ENCODE peak calls at places on chromosome 6, in seven cellular contexts. One of them, this sample, is unnamed.

GRCh38 chr6:149423946-149424440 is 23.9 kb downstream of the SUMO4 start:
- DNase-seq in ovary: no peak
- DNase-seq in heart right ventricle: no peak
- DNase-seq in OCI-LY7: no peak
- DNase-seq in osteoblast: no peak
- DNase-seq in neural crest cell: no peak
- DNase-seq in astrocyte of the spinal cord: no peak
- DNase-seq in this sample: no peak

GRCh38 chr6:152050451-152051195 is 243.1 kb downstream of the ESR1 start:
- DNase-seq in astrocyte of the spinal cord: no peak
- DNase-seq in heart right ventricle: no peak
- DNase-seq in OCI-LY7: no peak
- DNase-seq in osteoblast: no peak
- DNase-seq in ovary: no peak
- DNase-seq in neural crest cell: no peak
- DNase-seq in this sample: no peak

GRCh38 chr6:89951574-89952360 is 57.5 kb downstream of the GJA10 start:
- DNase-seq in astrocyte of the spinal cord: peak
- DNase-seq in neural crest cell: no peak
- DNase-seq in heart right ventricle: no peak
- DNase-seq in ovary: peak
- DNase-seq in OCI-LY7: no peak
- DNase-seq in osteoblast: no peak
- DNase-seq in this sample: no peak

GRCh38 chr6:53100561-53100960 is 35.4 kb downstream of the FBXO9 start:
- DNase-seq in osteoblast: no peak
- DNase-seq in ovary: no peak
- DNase-seq in neural crest cell: no peak
- DNase-seq in OCI-LY7: no peak
- DNase-seq in heart right ventricle: no peak
- DNase-seq in astrocyte of the spinal cord: no peak
- DNase-seq in this sample: no peak

GRCh38 chr6:108921547-108922331 is 73.5 kb downstream of the ARMC2 start:
- DNase-seq in OCI-LY7: no peak
- DNase-seq in heart right ventricle: no peak
- DNase-seq in osteoblast: peak
- DNase-seq in astrocyte of the spinal cord: peak
- DNase-seq in neural crest cell: no peak
- DNase-seq in ovary: peak
- DNase-seq in this sample: peak

GRCh38 chr6:44250718-44251123 is 3.8 kb downstream of the HSP90AB1 start:
- DNase-seq in OCI-LY7: no peak
- DNase-seq in neural crest cell: no peak
- DNase-seq in astrocyte of the spinal cord: no peak
- DNase-seq in ovary: no peak
- DNase-seq in osteoblast: peak
- DNase-seq in heart right ventricle: no peak
- DNase-seq in this sample: no peak

GRCh38 chr6:111997863-111998191 is 56.1 kb upstream of the CCN6 start:
- DNase-seq in ovary: no peak
- DNase-seq in OCI-LY7: no peak
- DNase-seq in astrocyte of the spinal cord: no peak
- DNase-seq in osteoblast: no peak
- DNase-seq in neural crest cell: no peak
- DNase-seq in heart right ventricle: peak
- DNase-seq in this sample: no peak

GRCh38 chr6:108944058-108944457 is 95.8 kb downstream of the ARMC2 start:
- DNase-seq in OCI-LY7: peak
- DNase-seq in astrocyte of the spinal cord: peak
- DNase-seq in ovary: no peak
- DNase-seq in osteoblast: no peak
- DNase-seq in heart right ventricle: no peak
- DNase-seq in neural crest cell: no peak
- DNase-seq in this sample: no peak

GRCh38 chr6:125791151-125791819 is 525 bp downstream of the NCOA7 start:
- DNase-seq in astrocyte of the spinal cord: peak
- DNase-seq in heart right ventricle: peak
- DNase-seq in osteoblast: no peak
- DNase-seq in OCI-LY7: peak
- DNase-seq in neural crest cell: no peak
- DNase-seq in ovary: peak
- DNase-seq in this sample: no peak

GRCh38 chr6:109451376-109451775 is 4.2 kb downstream of the MICAL1 start:
- DNase-seq in heart right ventricle: no peak
- DNase-seq in astrocyte of the spinal cord: no peak
- DNase-seq in ovary: no peak
- DNase-seq in neural crest cell: no peak
- DNase-seq in osteoblast: peak
- DNase-seq in OCI-LY7: no peak
- DNase-seq in this sample: no peak

GRCh38 chr6:52904562-52905279 is 4.8 kb downstream of the GSTA3 start:
- DNase-seq in heart right ventricle: no peak
- DNase-seq in ovary: no peak
- DNase-seq in OCI-LY7: peak
- DNase-seq in neural crest cell: no peak
- DNase-seq in astrocyte of the spinal cord: no peak
- DNase-seq in osteoblast: no peak
- DNase-seq in this sample: no peak

GRCh38 chr6:119856136-119856535 is 506.6 kb upstream of the MAN1A1 start:
- DNase-seq in heart right ventricle: no peak
- DNase-seq in ovary: no peak
- DNase-seq in neural crest cell: no peak
- DNase-seq in osteoblast: no peak
- DNase-seq in OCI-LY7: peak
- DNase-seq in astrocyte of the spinal cord: peak
- DNase-seq in this sample: no peak

GRCh38 chr6:36963451-36964290 is 9.1 kb downstream of the PI16 start:
- DNase-seq in astrocyte of the spinal cord: no peak
- DNase-seq in osteoblast: peak
- DNase-seq in neural crest cell: no peak
- DNase-seq in heart right ventricle: no peak
- DNase-seq in ovary: no peak
- DNase-seq in OCI-LY7: peak
- DNase-seq in this sample: no peak

DNA sequence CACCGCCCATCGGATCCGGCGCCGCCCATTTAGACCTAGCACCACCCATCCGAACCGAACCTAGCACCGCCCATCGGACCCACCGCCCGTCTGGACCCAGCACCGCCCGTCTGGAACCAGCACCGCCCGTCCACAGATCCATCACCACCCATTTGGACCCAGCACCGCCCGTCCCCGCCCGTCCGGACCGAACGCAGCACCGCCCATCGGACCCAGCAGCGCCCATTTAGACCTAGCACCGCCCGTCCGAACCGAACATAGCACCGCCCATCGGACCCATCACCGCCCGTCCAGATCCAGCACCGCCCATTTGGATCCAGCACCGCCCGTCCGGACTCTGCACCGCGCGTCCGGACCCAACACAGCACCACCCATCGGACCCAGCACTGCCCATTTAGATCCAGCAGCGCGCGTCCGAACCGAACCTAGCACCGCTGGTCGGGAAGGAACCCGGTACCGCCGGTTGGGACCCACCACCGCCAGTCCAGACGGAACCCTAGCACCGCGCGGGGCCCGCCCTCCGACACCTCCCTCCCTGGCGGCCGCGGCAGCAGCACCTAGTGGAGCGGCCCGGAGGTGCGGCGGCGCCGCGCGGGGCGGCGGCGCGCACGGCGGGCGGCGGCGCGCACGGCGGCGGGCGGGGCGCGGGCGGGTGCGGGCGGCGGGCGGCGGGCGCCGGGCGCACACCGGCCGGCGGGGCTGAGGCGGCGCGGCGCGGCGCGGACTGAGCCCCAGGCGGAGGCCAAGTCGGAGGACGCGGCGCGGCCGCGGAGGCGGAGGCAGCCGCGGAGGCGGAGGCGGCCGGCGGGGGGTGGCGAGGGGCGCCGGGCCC is at the start of gene AFDN:
- DNase-seq in osteoblast: peak
- DNase-seq in ovary: peak
- DNase-seq in astrocyte of the spinal cord: no peak
- DNase-seq in OCI-LY7: peak
- DNase-seq in heart right ventricle: peak
- DNase-seq in neural crest cell: peak
- DNase-seq in this sample: peak
- TF ChIP-seq CTCF in osteoblast: peak
- TF ChIP-seq CTCF in ovary: peak
- TF ChIP-seq CTCF in astrocyte of the spinal cord: peak
- TF ChIP-seq CTCF in OCI-LY7: peak
- TF ChIP-seq CTCF in heart right ventricle: peak
- TF ChIP-seq CTCF in neural crest cell: peak
- TF ChIP-seq CTCF in this sample: peak

DNA sequence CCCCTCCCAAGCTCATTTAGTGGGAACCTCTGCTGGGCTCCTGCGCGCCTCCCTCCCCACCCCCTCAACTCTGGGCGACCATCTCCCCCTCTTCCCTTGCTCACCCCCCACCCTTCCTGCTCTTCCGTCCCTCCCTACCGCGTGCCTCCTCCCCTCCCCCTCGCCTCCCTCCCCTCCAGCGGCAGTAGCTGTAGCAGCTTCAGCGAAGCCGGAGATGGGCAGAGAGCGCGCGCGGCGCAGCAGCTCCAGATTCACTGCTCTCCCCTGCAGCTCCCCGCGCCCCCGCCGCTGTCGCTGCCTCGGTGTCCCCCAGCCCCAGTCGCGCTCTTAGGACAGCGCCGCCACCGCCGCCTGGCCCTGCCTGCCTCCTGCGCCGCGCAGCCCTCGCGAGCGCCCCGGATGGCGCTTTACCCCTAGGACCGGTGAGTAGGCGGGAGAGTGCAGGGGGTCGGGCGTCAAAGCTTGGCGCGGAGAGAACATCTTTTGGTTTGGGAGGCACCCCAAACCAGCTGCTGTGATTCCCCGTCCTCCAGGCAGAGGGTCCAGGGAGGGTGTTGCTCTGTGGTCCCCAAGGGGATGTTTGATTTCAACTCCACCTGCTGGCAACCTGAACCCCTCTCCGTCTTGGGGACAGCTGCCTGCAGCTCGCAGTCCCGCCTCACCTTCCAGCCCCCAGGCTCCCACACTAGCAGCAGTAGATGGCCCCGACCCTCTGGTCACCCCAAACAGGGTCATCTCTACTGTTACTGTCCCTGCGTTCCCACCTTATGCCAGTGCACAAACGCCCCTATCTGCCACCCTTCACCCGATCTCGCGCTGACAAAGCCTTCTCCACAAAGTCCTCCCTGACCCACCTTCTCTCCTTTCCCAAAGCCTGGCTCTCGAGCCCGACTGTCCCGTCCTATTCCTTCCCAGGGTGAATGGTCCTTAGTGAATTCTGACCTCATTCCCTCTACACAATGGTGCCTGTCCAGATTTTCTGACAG is at the start of gene FUT9:
- DNase-seq in osteoblast: no peak
- DNase-seq in OCI-LY7: no peak
- DNase-seq in neural crest cell: peak
- DNase-seq in heart right ventricle: no peak
- DNase-seq in astrocyte of the spinal cord: no peak
- DNase-seq in ovary: no peak
- DNase-seq in this sample: no peak
- TF ChIP-seq CTCF in osteoblast: no peak
- TF ChIP-seq CTCF in OCI-LY7: no peak
- TF ChIP-seq CTCF in neural crest cell: peak
- TF ChIP-seq CTCF in heart right ventricle: no peak
- TF ChIP-seq CTCF in astrocyte of the spinal cord: no peak
- TF ChIP-seq CTCF in ovary: no peak
- TF ChIP-seq CTCF in this sample: no peak

GRCh38 chr6:40599580-40599979 is 12.4 kb upstream of the LRFN2 start:
- DNase-seq in heart right ventricle: no peak
- DNase-seq in osteoblast: no peak
- DNase-seq in OCI-LY7: no peak
- DNase-seq in neural crest cell: no peak
- DNase-seq in ovary: no peak
- DNase-seq in astrocyte of the spinal cord: no peak
- DNase-seq in this sample: no peak
- TF ChIP-seq CTCF in heart right ventricle: no peak
- TF ChIP-seq CTCF in osteoblast: no peak
- TF ChIP-seq CTCF in OCI-LY7: no peak
- TF ChIP-seq CTCF in neural crest cell: no peak
- TF ChIP-seq CTCF in ovary: no peak
- TF ChIP-seq CTCF in astrocyte of the spinal cord: no peak
- TF ChIP-seq CTCF in this sample: no peak

DNA sequence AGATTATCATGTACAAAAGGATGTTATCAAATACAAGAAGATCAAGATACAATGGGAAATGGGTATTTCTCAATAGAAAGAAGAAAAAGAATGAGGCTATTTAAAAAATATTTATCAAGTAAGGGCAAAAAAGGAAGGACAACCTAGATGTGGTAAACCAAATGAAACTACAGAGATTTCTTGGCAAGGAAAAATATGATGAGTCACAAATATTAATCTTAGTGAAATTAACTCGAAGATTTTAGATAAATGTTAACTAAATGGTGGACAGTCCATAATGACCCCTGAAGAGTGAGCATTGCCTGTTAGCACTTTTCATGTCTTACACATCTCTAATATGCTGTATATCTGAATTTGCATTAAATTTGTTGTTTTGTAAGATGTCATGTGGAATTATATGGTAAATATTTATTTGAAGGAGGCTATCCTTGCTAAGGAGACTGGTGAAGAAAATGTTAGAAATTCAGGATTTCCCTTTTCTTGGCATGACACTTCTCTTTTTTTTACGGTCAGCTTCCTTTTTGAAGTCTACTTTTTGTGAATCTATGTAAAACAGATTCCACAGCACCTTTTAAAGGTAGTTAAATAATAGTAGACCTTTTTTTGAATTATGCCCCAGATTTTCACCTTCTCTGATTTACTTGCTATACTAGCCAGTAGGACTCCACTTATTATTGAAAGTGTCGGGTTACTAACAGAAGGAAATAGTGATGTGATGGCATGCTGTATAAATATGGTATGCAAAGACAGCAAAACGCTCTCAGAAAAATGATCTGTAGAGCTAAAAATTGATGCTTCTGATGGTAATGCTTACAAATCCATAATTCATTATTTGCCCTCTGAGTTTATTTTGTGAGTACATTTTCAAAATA is 120.5 kb downstream of the HIVEP1 start:
- DNase-seq in astrocyte of the spinal cord: peak
- DNase-seq in neural crest cell: no peak
- DNase-seq in heart right ventricle: no peak
- DNase-seq in osteoblast: no peak
- DNase-seq in ovary: no peak
- DNase-seq in OCI-LY7: no peak
- DNase-seq in this sample: no peak
- TF ChIP-seq CTCF in astrocyte of the spinal cord: no peak
- TF ChIP-seq CTCF in neural crest cell: no peak
- TF ChIP-seq CTCF in heart right ventricle: no peak
- TF ChIP-seq CTCF in osteoblast: no peak
- TF ChIP-seq CTCF in ovary: no peak
- TF ChIP-seq CTCF in OCI-LY7: no peak
- TF ChIP-seq CTCF in this sample: no peak

This sample was measured in lower leg skin.